ENCODE peak calls at places on chromosomes 3 and 15, in seven cellular contexts. One of them, this sample, is unnamed.

GRCh38 chr3:57283366-57283765 is 9.1 kb downstream of the ASB14 start:
- DNase-seq in uterus: no peak
- DNase-seq in left ventricle myocardium inferior: no peak
- DNase-seq in IMR-90: peak; percentile 22
- DNase-seq in suprapubic skin: no peak
- DNase-seq in fibroblast of lung: no peak
- DNase-seq in Panc1: no peak
- DNase-seq in this sample: no peak

GRCh38 chr3:38725726-38726410 is 76.4 kb upstream of the SCN5A start:
- DNase-seq in Panc1: no peak
- DNase-seq in fibroblast of lung: peak; percentile 41
- DNase-seq in uterus: no peak
- DNase-seq in left ventricle myocardium inferior: peak; percentile 79
- DNase-seq in suprapubic skin: no peak
- DNase-seq in IMR-90: peak; percentile 76
- DNase-seq in this sample: no peak

GRCh38 chr3:160707187-160707789 is 30.3 kb downstream of the ARL14 start:
- DNase-seq in IMR-90: peak; percentile 50
- DNase-seq in fibroblast of lung: peak; percentile 45
- DNase-seq in left ventricle myocardium inferior: no peak
- DNase-seq in Panc1: peak; percentile 38
- DNase-seq in suprapubic skin: no peak
- DNase-seq in uterus: peak; percentile 26
- DNase-seq in this sample: no peak

GRCh38 chr3:172367205-172368105 is 80.8 kb downstream of the GHSR start:
- DNase-seq in suprapubic skin: no peak
- DNase-seq in left ventricle myocardium inferior: no peak
- DNase-seq in fibroblast of lung: peak; percentile 81
- DNase-seq in uterus: no peak
- DNase-seq in Panc1: no peak
- DNase-seq in IMR-90: peak; percentile 70
- DNase-seq in this sample: no peak

GRCh38 chr15:90774731-90775521 is 57.8 kb downstream of the BLM start:
- DNase-seq in IMR-90: peak; percentile 89
- DNase-seq in fibroblast of lung: peak; percentile 88
- DNase-seq in uterus: no peak
- DNase-seq in Panc1: peak; percentile 17
- DNase-seq in left ventricle myocardium inferior: no peak
- DNase-seq in suprapubic skin: no peak
- DNase-seq in this sample: no peak

GRCh38 chr3:129197341-129197740 is 13.6 kb upstream of the CNBP start:
- DNase-seq in suprapubic skin: no peak
- DNase-seq in fibroblast of lung: no peak
- DNase-seq in uterus: no peak
- DNase-seq in Panc1: no peak
- DNase-seq in IMR-90: no peak
- DNase-seq in left ventricle myocardium inferior: no peak
- DNase-seq in this sample: no peak

GRCh38 chr3:135994708-135995335 is 29.3 kb downstream of the PPP2R3A start:
- DNase-seq in uterus: no peak
- DNase-seq in fibroblast of lung: no peak
- DNase-seq in IMR-90: no peak
- DNase-seq in left ventricle myocardium inferior: no peak
- DNase-seq in Panc1: no peak
- DNase-seq in suprapubic skin: no peak
- DNase-seq in this sample: no peak

GRCh38 chr3:50068134-50068533 is 20.6 kb upstream of the RBM5 start:
- DNase-seq in uterus: no peak
- DNase-seq in left ventricle myocardium inferior: no peak
- DNase-seq in Panc1: no peak
- DNase-seq in IMR-90: peak; percentile 35
- DNase-seq in fibroblast of lung: peak; percentile 66
- DNase-seq in suprapubic skin: no peak
- DNase-seq in this sample: no peak

GRCh38 chr3:161274691-161275298 is 53.7 kb downstream of the NMD3 start:
- DNase-seq in suprapubic skin: no peak
- DNase-seq in IMR-90: peak; percentile 63
- DNase-seq in fibroblast of lung: peak; percentile 23
- DNase-seq in uterus: no peak
- DNase-seq in Panc1: no peak
- DNase-seq in left ventricle myocardium inferior: no peak
- DNase-seq in this sample: peak; percentile 20

GRCh38 chr3:59339818-59340217 is 290.0 kb upstream of the CFAP20DC start:
- DNase-seq in suprapubic skin: no peak
- DNase-seq in IMR-90: no peak
- DNase-seq in Panc1: no peak
- DNase-seq in left ventricle myocardium inferior: no peak
- DNase-seq in fibroblast of lung: no peak
- DNase-seq in uterus: no peak
- DNase-seq in this sample: no peak

GRCh38 chr3:187101184-187102072 is 37.9 kb downstream of the RPL39L start:
- DNase-seq in uterus: peak; percentile 77
- DNase-seq in fibroblast of lung: peak; percentile 87
- DNase-seq in Panc1: no peak
- DNase-seq in suprapubic skin: no peak
- DNase-seq in IMR-90: peak; percentile 71
- DNase-seq in left ventricle myocardium inferior: peak; percentile 84
- DNase-seq in this sample: no peak

GRCh38 chr15:25785643-25786029 is 77.5 kb downstream of the ATP10A start:
- DNase-seq in IMR-90: no peak
- DNase-seq in uterus: no peak
- DNase-seq in left ventricle myocardium inferior: no peak
- DNase-seq in suprapubic skin: no peak
- DNase-seq in Panc1: no peak
- DNase-seq in fibroblast of lung: no peak
- DNase-seq in this sample: no peak
- H3K27ac ChIP-seq in IMR-90: peak overlapping the region; percentile 65
- H3K27ac ChIP-seq in uterus: no peak overlapping the region
- H3K27ac ChIP-seq in left ventricle myocardium inferior: peak overlapping the region; percentile 30
- H3K27ac ChIP-seq in suprapubic skin: peak overlapping the region; percentile 45
- H3K27ac ChIP-seq in Panc1: no peak overlapping the region
- H3K27ac ChIP-seq in fibroblast of lung: peak overlapping the region; percentile 97
- H3K27ac ChIP-seq in this sample: no peak overlapping the region

DNA sequence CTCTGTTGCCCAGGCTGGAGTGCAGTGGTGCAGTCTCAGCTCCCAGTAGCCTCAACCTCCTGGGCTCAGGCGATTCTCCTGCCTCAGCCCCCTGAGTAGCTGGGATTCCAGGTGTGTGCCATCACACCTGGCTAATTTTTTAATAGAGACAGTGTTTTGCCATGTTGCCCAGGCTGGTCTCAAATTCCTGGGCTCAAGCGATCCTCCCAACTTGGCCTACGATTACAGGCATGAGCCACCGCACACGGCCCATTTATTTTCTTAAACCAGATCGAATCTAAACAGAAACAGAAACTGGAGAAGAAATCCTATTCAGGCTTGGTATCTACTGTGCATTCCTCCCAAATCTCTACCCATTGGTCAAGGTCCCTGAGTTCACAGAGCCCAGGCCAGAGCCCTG is 74.2 kb downstream of the PGPEP1L start:
- DNase-seq in IMR-90: no peak
- DNase-seq in uterus: no peak
- DNase-seq in fibroblast of lung: no peak
- DNase-seq in left ventricle myocardium inferior: no peak
- DNase-seq in suprapubic skin: no peak
- DNase-seq in Panc1: no peak
- DNase-seq in this sample: no peak
- H3K36me3 ChIP-seq in IMR-90: peaks cover 64% of the 10 kb centered on the region
- H3K36me3 ChIP-seq in uterus: no peaks in the 10 kb centered on the region
- H3K36me3 ChIP-seq in fibroblast of lung: no peaks in the 10 kb centered on the region
- H3K36me3 ChIP-seq in left ventricle myocardium inferior: peaks cover 79% of the 10 kb centered on the region
- H3K36me3 ChIP-seq in suprapubic skin: peaks cover 71% of the 10 kb centered on the region
- H3K36me3 ChIP-seq in Panc1: peaks cover 5% of the 10 kb centered on the region
- H3K36me3 ChIP-seq in this sample: peaks cover 9% of the 10 kb centered on the region

DNA sequence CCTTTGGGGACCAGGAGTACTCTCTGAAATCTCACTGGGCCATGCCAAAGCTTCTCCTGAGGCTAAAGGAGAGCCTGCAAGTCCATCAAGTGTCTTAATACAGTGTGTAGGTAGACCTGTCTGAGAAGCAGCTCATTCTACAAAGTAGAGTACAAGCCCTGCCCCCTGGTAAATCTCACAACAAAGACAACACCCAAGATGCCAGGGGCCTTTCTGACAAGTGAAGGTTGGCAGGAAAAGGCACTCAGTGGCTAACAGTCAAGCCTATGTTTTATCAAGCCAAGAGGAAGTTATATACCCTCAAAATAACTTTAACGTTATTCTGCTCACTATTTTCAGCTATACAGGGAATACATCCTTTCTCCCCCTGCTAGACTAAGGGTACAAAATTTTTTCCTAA is 58.3 kb downstream of the NMNAT3 start:
- DNase-seq in fibroblast of lung: no peak
- DNase-seq in IMR-90: no peak
- DNase-seq in left ventricle myocardium inferior: no peak
- DNase-seq in suprapubic skin: no peak
- DNase-seq in Panc1: no peak
- DNase-seq in uterus: no peak
- DNase-seq in this sample: no peak
- H3K4me1 ChIP-seq in fibroblast of lung: no peaks in the 10 kb centered on the region
- H3K4me1 ChIP-seq in IMR-90: no peaks in the 10 kb centered on the region
- H3K4me1 ChIP-seq in left ventricle myocardium inferior: peaks cover 6% of the 10 kb centered on the region
- H3K4me1 ChIP-seq in suprapubic skin: no peaks in the 10 kb centered on the region
- H3K4me1 ChIP-seq in Panc1: no peaks in the 10 kb centered on the region
- H3K4me1 ChIP-seq in uterus: no peaks in the 10 kb centered on the region
- H3K4me1 ChIP-seq in this sample: no peaks in the 10 kb centered on the region

GRCh38 chr15:57663262-57663661 is 43.3 kb upstream of the POLR2M start:
- DNase-seq in IMR-90: no peak
- DNase-seq in suprapubic skin: no peak
- DNase-seq in Panc1: no peak
- DNase-seq in uterus: no peak
- DNase-seq in fibroblast of lung: no peak
- DNase-seq in left ventricle myocardium inferior: no peak
- DNase-seq in this sample: no peak

GRCh38 chr15:57668074-57668473 is 38.4 kb upstream of the POLR2M start:
- DNase-seq in IMR-90: no peak
- DNase-seq in left ventricle myocardium inferior: no peak
- DNase-seq in suprapubic skin: no peak
- DNase-seq in fibroblast of lung: no peak
- DNase-seq in Panc1: no peak
- DNase-seq in uterus: no peak
- DNase-seq in this sample: no peak

GRCh38 chr15:57667171-57667924 is 39.2 kb upstream of the POLR2M start:
- DNase-seq in suprapubic skin: no peak
- DNase-seq in left ventricle myocardium inferior: no peak
- DNase-seq in Panc1: no peak
- DNase-seq in IMR-90: peak; percentile 71
- DNase-seq in fibroblast of lung: peak; percentile 79
- DNase-seq in uterus: peak; percentile 53
- DNase-seq in this sample: no peak

GRCh38 chr15:57665187-57665586 is 41.3 kb upstream of the POLR2M start:
- DNase-seq in suprapubic skin: no peak
- DNase-seq in uterus: no peak
- DNase-seq in fibroblast of lung: no peak
- DNase-seq in IMR-90: no peak
- DNase-seq in Panc1: no peak
- DNase-seq in left ventricle myocardium inferior: no peak
- DNase-seq in this sample: no peak

DNA sequence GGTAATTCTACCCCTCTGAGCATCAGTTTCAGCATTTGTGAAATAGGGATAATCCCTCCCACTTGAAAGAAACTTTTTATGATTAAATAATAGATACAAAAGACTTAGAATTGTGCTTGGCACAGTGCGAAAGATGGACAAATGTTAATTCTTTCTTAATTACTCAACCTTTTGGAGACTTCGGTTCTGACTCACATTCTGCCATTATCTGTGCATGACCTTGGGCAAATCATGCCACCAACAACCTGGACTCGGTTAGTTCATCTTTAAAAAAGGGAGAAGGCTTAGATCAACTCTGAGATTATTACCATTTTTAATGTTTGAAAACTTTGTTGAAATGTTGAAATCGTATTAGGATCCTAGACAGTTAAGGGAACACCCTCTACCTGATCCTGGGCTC is 40.6 kb upstream of the POLR2M start:
- DNase-seq in IMR-90: no peak
- DNase-seq in suprapubic skin: no peak
- DNase-seq in uterus: no peak
- DNase-seq in left ventricle myocardium inferior: no peak
- DNase-seq in Panc1: no peak
- DNase-seq in fibroblast of lung: no peak
- DNase-seq in this sample: no peak
- H3K27ac ChIP-seq in IMR-90: no peak overlapping the region
- H3K27ac ChIP-seq in suprapubic skin: no peak overlapping the region
- H3K27ac ChIP-seq in uterus: no peak overlapping the region
- H3K27ac ChIP-seq in left ventricle myocardium inferior: peak overlapping the region; percentile 29
- H3K27ac ChIP-seq in Panc1: no peak overlapping the region
- H3K27ac ChIP-seq in fibroblast of lung: no peak overlapping the region
- H3K27ac ChIP-seq in this sample: no peak overlapping the region